ENCODE peak calls at places on chromosomes 1 and 21, in four cellular contexts. One of them, this sample, is unnamed.

GRCh38 chr1:3914911-3915310 is 14.8 kb upstream of the C1orf174 start:
- DNase-seq in GM12891: no peak
- DNase-seq in K562: no peak
- DNase-seq in GM12878: no peak
- DNase-seq in this sample: no peak

GRCh38 chr1:12065872-12066271 is 2.8 kb downstream of the TNFRSF8 start:
- DNase-seq in GM12891: no peak
- DNase-seq in K562: no peak
- DNase-seq in GM12878: no peak
- DNase-seq in this sample: no peak

GRCh38 chr1:178870944-178871343 is at the start of gene ANGPTL1:
- DNase-seq in GM12891: no peak
- DNase-seq in GM12878: no peak
- DNase-seq in K562: no peak
- DNase-seq in this sample: no peak

GRCh38 chr1:201624741-201625646 is 86.1 kb downstream of the NAV1 start:
- DNase-seq in GM12878: no peak
- DNase-seq in K562: no peak
- DNase-seq in GM12891: no peak
- DNase-seq in this sample: no peak

GRCh38 chr1:106926748-106927582 is 129.5 kb upstream of the PRMT6 start:
- DNase-seq in GM12878: no peak
- DNase-seq in K562: no peak
- DNase-seq in GM12891: no peak
- DNase-seq in this sample: no peak

GRCh38 chr1:161095230-161095629 is 2.9 kb upstream of the KLHDC9 start:
- DNase-seq in GM12891: no peak
- DNase-seq in GM12878: no peak
- DNase-seq in K562: no peak
- DNase-seq in this sample: no peak

GRCh38 chr1:119504831-119505230 is 2.2 kb upstream of the HSD3B1 start:
- DNase-seq in K562: no peak
- DNase-seq in GM12891: no peak
- DNase-seq in GM12878: no peak
- DNase-seq in this sample: no peak

GRCh38 chr1:65435987-65436386 is 15.5 kb downstream of the LEPR start:
- DNase-seq in GM12891: no peak
- DNase-seq in GM12878: no peak
- DNase-seq in K562: no peak
- DNase-seq in this sample: no peak

GRCh38 chr21:45460011-45460565 is 55.1 kb downstream of the COL18A1 start:
- DNase-seq in K562: no peak
- DNase-seq in GM12878: no peak
- DNase-seq in GM12891: no peak
- DNase-seq in this sample: no peak

GRCh38 chr21:38660333-38661295 is 145.1 kb upstream of the ETS2 start:
- DNase-seq in GM12878: no peak
- DNase-seq in GM12891: no peak
- DNase-seq in K562: no peak
- DNase-seq in this sample: peak; percentile 26

GRCh38 chr1:68819190-68819829 is 322.4 kb upstream of the DEPDC1 start:
- DNase-seq in GM12891: peak; percentile 10
- DNase-seq in K562: no peak
- DNase-seq in GM12878: no peak
- DNase-seq in this sample: no peak

GRCh38 chr1:172112573-172112972 is 271.3 kb downstream of the DNM3 start:
- DNase-seq in GM12878: no peak
- DNase-seq in K562: no peak
- DNase-seq in GM12891: no peak
- DNase-seq in this sample: no peak

GRCh38 chr1:17128361-17128760 is 9.1 kb upstream of the PADI2 start:
- DNase-seq in GM12878: no peak
- DNase-seq in K562: no peak
- DNase-seq in GM12891: no peak
- DNase-seq in this sample: peak; percentile 47

GRCh38 chr1:14822493-14822892 is 224.0 kb downstream of the KAZN start:
- DNase-seq in K562: no peak
- DNase-seq in GM12891: no peak
- DNase-seq in GM12878: no peak
- DNase-seq in this sample: no peak

GRCh38 chr1:202104073-202104472 is 18.6 kb upstream of the GPR37L1 start:
- DNase-seq in GM12891: no peak
- DNase-seq in GM12878: no peak
- DNase-seq in K562: no peak
- DNase-seq in this sample: no peak

GRCh38 chr1:39679821-39680220 is 7.9 kb upstream of the NT5C1A start:
- DNase-seq in GM12878: no peak
- DNase-seq in K562: no peak
- DNase-seq in GM12891: no peak
- DNase-seq in this sample: no peak

GRCh38 chr1:7042322-7043231 is 257.3 kb downstream of the CAMTA1 start:
- DNase-seq in K562: peak; percentile 39
- DNase-seq in GM12878: no peak
- DNase-seq in GM12891: peak; percentile 53
- DNase-seq in this sample: no peak

GRCh38 chr1:34060331-34060730 is 104.7 kb downstream of the CSMD2 start:
- DNase-seq in K562: no peak
- DNase-seq in GM12878: no peak
- DNase-seq in GM12891: no peak
- DNase-seq in this sample: no peak

GRCh38 chr1:209768354-209768774 is 12.5 kb downstream of the TRAF3IP3 start:
- DNase-seq in GM12891: peak; percentile 64
- DNase-seq in GM12878: peak; percentile 84
- DNase-seq in K562: no peak
- DNase-seq in this sample: peak; percentile 87

GRCh38 chr21:31566061-31566460 is 93.4 kb upstream of the SOD1 start:
- DNase-seq in K562: no peak
- DNase-seq in GM12891: no peak
- DNase-seq in GM12878: no peak
- DNase-seq in this sample: no peak

GRCh38 chr1:24501371-24502167 is 1.1 kb upstream of the RCAN3 start:
- DNase-seq in GM12878: no peak
- DNase-seq in GM12891: no peak
- DNase-seq in K562: no peak
- DNase-seq in this sample: peak; percentile 77

GRCh38 chr1:29801003-29801402 is 564.7 kb downstream of the PTPRU start:
- DNase-seq in GM12878: no peak
- DNase-seq in GM12891: no peak
- DNase-seq in K562: no peak
- DNase-seq in this sample: no peak

GRCh38 chr1:212976586-212976985 is 26.2 kb downstream of the VASH2 start:
- DNase-seq in GM12891: no peak
- DNase-seq in GM12878: no peak
- DNase-seq in K562: no peak
- DNase-seq in this sample: no peak

GRCh38 chr1:155003766-155004351 is 1.3 kb downstream of the ZBTB7B start:
- DNase-seq in K562: peak; percentile 59
- DNase-seq in GM12891: no peak
- DNase-seq in GM12878: no peak
- DNase-seq in this sample: peak; percentile 70

GRCh38 chr1:221991221-221991620 is 249.3 kb upstream of the DUSP10 start:
- DNase-seq in K562: no peak
- DNase-seq in GM12891: no peak
- DNase-seq in GM12878: no peak
- DNase-seq in this sample: no peak

GRCh38 chr1:202659974-202660373 is 50.3 kb downstream of the SYT2 start:
- DNase-seq in K562: no peak
- DNase-seq in GM12878: no peak
- DNase-seq in GM12891: no peak
- DNase-seq in this sample: no peak

GRCh38 chr1:200015811-200016210 is 11.7 kb upstream of the NR5A2 start:
- DNase-seq in K562: no peak
- DNase-seq in GM12878: no peak
- DNase-seq in GM12891: no peak
- DNase-seq in this sample: no peak

GRCh38 chr21:25872271-25872670 is 137.5 kb downstream of the GABPA start:
- DNase-seq in GM12891: no peak
- DNase-seq in K562: no peak
- DNase-seq in GM12878: no peak
- DNase-seq in this sample: no peak

GRCh38 chr21:45990741-45991605 is 9.4 kb downstream of the COL6A1 start:
- DNase-seq in K562: no peak
- DNase-seq in GM12891: no peak
- DNase-seq in GM12878: no peak
- DNase-seq in this sample: no peak

GRCh38 chr1:27366113-27366410 is 699 bp downstream of the MAP3K6 start:
- DNase-seq in K562: peak; percentile 89
- DNase-seq in GM12878: no peak
- DNase-seq in GM12891: peak; percentile 66
- DNase-seq in this sample: peak; percentile 54

GRCh38 chr1:163361123-163361934 is 39.6 kb downstream of the NUF2 start:
- DNase-seq in K562: no peak
- DNase-seq in GM12878: no peak
- DNase-seq in GM12891: no peak
- DNase-seq in this sample: no peak

GRCh38 chr1:47231314-47232186 is 475 bp downstream of the TAL1 start:
- DNase-seq in GM12891: no peak
- DNase-seq in K562: peak; percentile 84
- DNase-seq in GM12878: peak; percentile 1
- DNase-seq in this sample: peak; percentile 41

DNA sequence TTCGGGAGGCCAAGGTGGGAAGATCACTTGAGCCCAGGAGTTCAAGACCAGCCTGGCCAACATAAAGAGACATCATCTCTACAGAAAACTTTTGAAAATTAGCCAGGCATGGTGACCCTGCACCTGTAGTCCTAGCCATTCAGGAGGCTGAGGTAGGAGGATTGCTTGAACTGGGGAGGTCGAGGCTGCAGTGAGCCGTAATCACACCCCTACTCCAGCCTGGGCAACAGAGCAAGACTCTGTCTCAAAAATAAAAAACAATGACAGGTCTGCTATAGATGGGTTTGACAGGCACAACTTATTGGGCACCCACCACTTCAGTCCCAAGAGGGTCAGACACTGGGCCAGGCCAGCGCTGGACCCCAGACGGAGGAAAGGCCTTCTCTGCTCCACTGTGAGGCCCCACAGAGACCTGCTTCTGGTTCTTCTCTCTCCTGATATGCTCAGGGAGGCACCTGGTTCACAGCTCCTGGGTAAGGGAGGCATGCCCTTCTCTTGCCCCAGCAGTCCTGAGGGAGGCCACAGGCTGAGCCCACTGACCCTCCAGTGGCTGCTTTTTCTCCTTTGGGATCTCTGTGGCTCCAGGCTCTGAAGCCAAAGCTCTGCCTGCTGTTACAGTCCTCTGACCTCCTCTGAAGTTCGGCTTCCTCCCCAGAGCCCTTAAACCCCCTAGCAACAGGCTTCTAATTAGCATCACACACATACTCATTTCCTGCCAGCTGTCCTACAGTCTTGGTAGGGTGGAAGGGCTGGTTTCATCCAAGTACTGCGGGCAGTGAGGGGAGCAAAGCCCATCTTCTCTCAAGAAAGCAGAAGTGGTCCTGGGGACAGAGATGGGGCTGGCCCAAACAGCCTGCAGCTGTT is 14.4 kb downstream of the S100A16 start:
- DNase-seq in GM12878: peak; percentile 88
- DNase-seq in GM12891: peak; percentile 69
- DNase-seq in K562: no peak
- DNase-seq in this sample: peak; percentile 90
- TF ChIP-seq SPI1 in GM12878: peak; percentile 98
- TF ChIP-seq SPI1 in GM12891: peak; percentile 98
- TF ChIP-seq SPI1 in K562: peak; percentile 56
- TF ChIP-seq SPI1 in this sample: peak; percentile 97

GRCh38 chr1:170285027-170285426 is 139.3 kb downstream of the NTMT2 start:
- DNase-seq in K562: no peak
- DNase-seq in GM12891: no peak
- DNase-seq in GM12878: no peak
- DNase-seq in this sample: no peak
- TF ChIP-seq SPI1 in K562: no peak
- TF ChIP-seq SPI1 in GM12891: no peak
- TF ChIP-seq SPI1 in GM12878: no peak
- TF ChIP-seq SPI1 in this sample: no peak

GRCh38 chr21:28152729-28153128 is 839.9 kb downstream of the LTN1 start:
- DNase-seq in GM12878: no peak
- DNase-seq in GM12891: no peak
- DNase-seq in K562: no peak
- DNase-seq in this sample: no peak
- TF ChIP-seq SPI1 in GM12878: no peak
- TF ChIP-seq SPI1 in GM12891: no peak
- TF ChIP-seq SPI1 in K562: no peak
- TF ChIP-seq SPI1 in this sample: no peak

GRCh38 chr1:235831148-235831547 is 35.6 kb downstream of the LYST start:
- DNase-seq in K562: no peak
- DNase-seq in GM12878: peak; percentile 35
- DNase-seq in GM12891: no peak
- DNase-seq in this sample: no peak
- TF ChIP-seq SPI1 in K562: no peak
- TF ChIP-seq SPI1 in GM12878: peak; percentile 86
- TF ChIP-seq SPI1 in GM12891: peak; percentile 85
- TF ChIP-seq SPI1 in this sample: peak; percentile 60

DNA sequence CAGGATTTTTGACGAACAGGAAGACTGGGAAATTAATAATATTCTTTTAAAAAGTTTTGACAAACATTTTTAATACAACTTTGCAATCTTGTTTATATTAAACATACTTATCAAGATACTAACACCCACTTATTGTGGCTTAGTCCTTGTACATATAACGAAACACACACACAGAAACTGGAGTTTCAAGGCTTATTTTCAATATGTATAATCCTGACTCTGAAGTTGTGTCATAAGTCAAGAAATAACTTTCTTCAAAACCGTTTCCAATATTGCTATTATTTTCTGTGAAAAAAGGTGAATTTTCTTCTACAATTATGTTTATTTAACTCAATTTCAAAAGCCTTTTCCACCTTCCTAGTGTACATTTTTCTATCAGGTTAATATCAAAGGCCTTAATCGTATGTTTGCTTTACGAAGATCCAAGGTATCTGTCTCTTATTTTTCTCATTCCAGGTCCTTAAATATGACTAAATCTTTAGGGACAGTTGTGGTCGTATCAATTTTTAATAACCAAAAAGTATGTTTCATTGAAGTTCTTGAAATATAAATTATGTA is 1.8 kb downstream of the CDKN2C start:
- DNase-seq in GM12878: no peak
- DNase-seq in GM12891: no peak
- DNase-seq in K562: no peak
- DNase-seq in this sample: no peak
- TF ChIP-seq SPI1 in GM12878: no peak
- TF ChIP-seq SPI1 in GM12891: no peak
- TF ChIP-seq SPI1 in K562: no peak
- TF ChIP-seq SPI1 in this sample: no peak

GRCh38 chr1:100767176-100767876 is 47.8 kb downstream of the VCAM1 start:
- DNase-seq in GM12878: no peak
- DNase-seq in GM12891: no peak
- DNase-seq in K562: no peak
- DNase-seq in this sample: no peak
- TF ChIP-seq SPI1 in GM12878: no peak
- TF ChIP-seq SPI1 in GM12891: no peak
- TF ChIP-seq SPI1 in K562: no peak
- TF ChIP-seq SPI1 in this sample: no peak

GRCh38 chr1:53080769-53081168 is 18.8 kb downstream of the PODN start:
- DNase-seq in GM12891: no peak
- DNase-seq in GM12878: no peak
- DNase-seq in K562: peak; percentile 45
- DNase-seq in this sample: no peak
- TF ChIP-seq SPI1 in GM12891: no peak
- TF ChIP-seq SPI1 in GM12878: no peak
- TF ChIP-seq SPI1 in K562: no peak
- TF ChIP-seq SPI1 in this sample: no peak